ENCODE peak calls at places on chromosomes 5 and 9, in eight cellular contexts. C is stomach, K is A549, X is endothelial cell of umbilical vein, S is uterus, G is spleen, B is right lobe of liver, E is HCT116. R is an unnamed sample.

GRCh38 chr9:93218161-93218560 is 34.2 kb downstream of the WNK2 start:
- DNase-seq in C (no peak), K (no peak), X (no peak), S (no peak), G (peak), B (peak), E (no peak), R (no peak)

GRCh38 chr9:128428644-128429504 is 8.2 kb downstream of the CERCAM start:
- DNase-seq in C (no peak), K (no peak), X (peak), S (peak), G (no peak), B (no peak), E (no peak), R (no peak)

GRCh38 chr5:145712245-145712644 is 122.9 kb downstream of the PRELID2 start:
- DNase-seq in C (no peak), K (no peak), X (no peak), S (no peak), G (no peak), B (no peak), E (no peak), R (no peak)

GRCh38 chr5:57825026-57825683 is 342.5 kb upstream of the ACTBL2 start:
- DNase-seq in C (no peak), K (no peak), X (peak), S (no peak), G (no peak), B (no peak), E (no peak), R (no peak)

GRCh38 chr5:175133185-175133584 is 310.8 kb downstream of the DRD1 start:
- DNase-seq in C (no peak), K (no peak), X (no peak), S (no peak), G (no peak), B (no peak), E (no peak), R (no peak)

GRCh38 chr5:123186762-123187161 is 97.7 kb downstream of the PRDM6 start:
- DNase-seq in C (no peak), K (no peak), X (no peak), S (no peak), G (no peak), B (no peak), E (no peak), R (no peak)

GRCh38 chr5:127723571-127723970 is 20.4 kb downstream of the CCDC192 start:
- DNase-seq in C (no peak), K (no peak), X (peak), S (no peak), G (no peak), B (no peak), E (no peak), R (peak)

GRCh38 chr9:127899200-127899943 is at the start of gene ST6GALNAC6:
- DNase-seq in C (peak), K (peak), X (peak), S (peak), G (peak), B (peak), E (no peak), R (peak)

GRCh38 chr5:114266374-114266773 is 95.5 kb upstream of the KCNN2 start:
- DNase-seq in C (no peak), K (no peak), X (no peak), S (no peak), G (no peak), B (no peak), E (no peak), R (no peak)

GRCh38 chr5:161546463-161547301 is at the start of gene GABRB2:
- DNase-seq in C (peak), K (no peak), X (peak), S (no peak), G (no peak), B (no peak), E (no peak), R (peak)

GRCh38 chr9:82183181-82183860 is 194.7 kb downstream of the SPATA31D1 start:
- DNase-seq in C (no peak), K (no peak), X (no peak), S (no peak), G (no peak), B (no peak), E (no peak), R (no peak)

GRCh38 chr5:132363431-132364112 is 5.9 kb upstream of the SLC22A5 start:
- DNase-seq in C (no peak), K (peak), X (peak), S (no peak), G (no peak), B (no peak), E (peak), R (no peak)

GRCh38 chr9:136059851-136060670 is 35.0 kb downstream of the NACC2 start:
- DNase-seq in C (no peak), K (no peak), X (no peak), S (no peak), G (peak), B (no peak), E (no peak), R (no peak)

GRCh38 chr5:99922386-99922785 is 612.8 kb upstream of the FAM174A start:
- DNase-seq in C (no peak), K (no peak), X (no peak), S (no peak), G (no peak), B (no peak), E (no peak), R (no peak)
- H3K27ac ChIP-seq in C (no peak), K (no peak), X (no peak), S (no peak), G (no peak), B (no peak), E (no peak), R (no peak)

DNA sequence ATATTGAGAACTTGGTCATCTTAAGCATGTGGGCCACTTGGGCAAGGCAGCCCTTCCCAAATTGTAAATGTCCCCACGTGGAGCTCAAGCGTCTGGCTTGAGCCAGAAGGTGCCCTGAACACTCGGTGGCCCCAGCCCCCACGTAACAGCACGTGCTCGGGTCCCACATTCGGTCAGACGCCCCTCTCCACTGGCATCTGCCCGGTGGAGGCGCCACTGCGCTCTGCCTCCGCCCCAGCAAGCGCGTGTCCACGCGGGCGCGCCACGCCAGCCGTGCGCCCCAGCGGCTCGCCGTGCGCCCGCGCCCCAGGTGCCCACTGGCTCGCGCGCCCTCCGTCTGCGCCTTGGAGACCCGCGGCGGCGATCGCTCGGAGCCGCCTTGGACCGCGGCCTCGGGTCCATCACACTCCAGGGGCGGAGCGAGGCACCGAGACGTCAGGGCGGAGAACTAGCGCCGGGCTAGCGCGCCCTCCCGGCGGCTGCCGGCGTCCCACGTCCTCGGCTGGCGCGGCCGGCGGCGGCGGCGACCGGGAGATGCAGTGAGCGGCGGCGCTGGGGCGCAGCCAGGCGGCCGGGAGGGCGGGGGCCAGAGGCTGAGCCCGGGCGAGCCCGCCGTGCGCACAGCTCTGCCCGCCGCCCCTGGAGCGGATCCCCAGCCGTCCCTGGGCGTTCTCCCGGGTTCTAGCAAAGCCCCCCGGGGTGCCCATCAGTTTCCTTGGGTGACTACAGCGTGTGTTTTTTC is at the start of gene PALM2AKAP2:
- DNase-seq in C (no peak), K (peak), X (no peak), S (peak), G (no peak), B (peak), E (no peak), R (peak)
- TF ChIP-seq POLR2A in C (no peak), K (peak), X (no peak), S (no peak), G (no peak), B (peak), E (no peak), R (no peak)

DNA sequence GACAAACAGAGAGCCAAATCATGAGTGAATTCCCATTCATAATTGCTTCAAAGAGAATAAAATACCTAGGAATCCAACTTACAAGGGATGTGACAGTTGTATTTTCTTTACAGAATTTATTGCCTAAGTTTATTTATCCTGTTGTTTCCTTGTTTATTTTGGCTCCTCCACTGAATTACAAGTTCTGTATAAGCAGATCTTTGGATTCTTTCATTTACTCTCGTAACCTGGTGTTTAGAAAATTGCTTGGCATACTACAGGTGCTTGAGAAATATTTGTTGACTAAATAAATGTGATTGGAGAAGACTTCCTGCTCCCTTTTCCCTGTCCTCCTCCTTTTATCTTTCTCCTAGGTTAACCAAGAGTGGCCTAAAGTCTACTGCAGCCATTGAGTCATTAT is 455.6 kb downstream of the TMEM38B start:
- DNase-seq in C (no peak), K (no peak), X (no peak), S (no peak), G (no peak), B (no peak), E (no peak), R (no peak)
- H3K27ac ChIP-seq in C (no peak), K (no peak), X (no peak), S (no peak), G (no peak), B (no peak), E (no peak), R (no peak)

GRCh38 chr5:108381034-108381954 is 604 bp downstream of the FBXL17 start:
- DNase-seq in C (peak), K (peak), X (peak), S (peak), G (peak), B (peak), E (peak), R (peak)
- TF ChIP-seq POLR2A in C (no peak), K (peak), X (peak), S (no peak), G (no peak), B (peak), E (no peak), R (no peak)

R was measured in testis.